ENCODE peak calls at places on chromosomes 11 and 22, in six cellular contexts. G, L, C, I, R and Z are unnamed samples.

GRCh38 chr11:90908074-90908473 is 685.2 kb upstream of the CHORDC1 start:
- DNase-seq in G (no peak), L (no peak), C (peak), R (no peak), I (no peak), Z (no peak)

GRCh38 chr11:31801298-31801702 is 9.8 kb downstream of the PAX6 start:
- DNase-seq in L (no peak), R (no peak), C (no peak), I (no peak), G (no peak), Z (no peak)

GRCh38 chr11:78145511-78146030 is 6.1 kb upstream of the ALG8 start:
- DNase-seq in L (no peak), G (no peak), R (no peak), C (no peak), I (no peak), Z (no peak)

GRCh38 chr22:44452531-44453420 is 45.3 kb downstream of the RTL6 start:
- DNase-seq in G (no peak), R (no peak), L (no peak), I (no peak), C (no peak), Z (no peak)

GRCh38 chr11:8760896-8761295 is 78.3 kb downstream of the RPL27A start:
- DNase-seq in G (no peak), I (no peak), C (peak), L (no peak), R (no peak), Z (no peak)

GRCh38 chr11:126607776-126608625 is 252.5 kb downstream of the ST3GAL4 start:
- DNase-seq in G (no peak), L (no peak), C (no peak), R (no peak), I (no peak), Z (no peak)

GRCh38 chr11:120558754-120559431 is 47.3 kb downstream of the GRIK4 start:
- DNase-seq in L (no peak), C (no peak), I (no peak), G (no peak), R (no peak), Z (no peak)

GRCh38 chr22:17199131-17199731 is 20.0 kb downstream of the ADA2 start:
- DNase-seq in G (peak), R (peak), I (no peak), C (peak), L (peak), Z (no peak)

GRCh38 chr11:19953909-19954308 is 206.4 kb downstream of the DBX1 start:
- DNase-seq in I (no peak), C (peak), L (no peak), G (no peak), R (peak), Z (no peak)

GRCh38 chr11:112666253-112666652 is 295.0 kb upstream of the NCAM1 start:
- DNase-seq in L (no peak), C (no peak), G (no peak), R (no peak), I (no peak), Z (no peak)

GRCh38 chr11:113179181-113179701 is 135.1 kb upstream of the TTC12 start:
- DNase-seq in R (no peak), C (no peak), G (no peak), I (no peak), L (no peak), Z (no peak)

GRCh38 chr11:70445605-70446004 is 47.3 kb downstream of the CTTN start:
- DNase-seq in G (no peak), R (no peak), L (no peak), C (no peak), I (no peak), Z (no peak)

GRCh38 chr22:20422271-20422958 is 15.2 kb downstream of the SCARF2 start:
- DNase-seq in G (peak), L (no peak), C (no peak), I (no peak), R (peak), Z (no peak)

GRCh38 chr22:38030311-38031133 is 26.7 kb upstream of the PICK1 start:
- DNase-seq in R (peak), I (no peak), C (no peak), L (peak), G (no peak), Z (no peak)

GRCh38 chr11:35165416-35166368 is 26.7 kb downstream of the CD44 start:
- DNase-seq in C (peak), G (no peak), I (no peak), R (peak), L (no peak), Z (peak)

GRCh38 chr11:65625628-65626342 is 10.2 kb downstream of the PCNX3 start:
- DNase-seq in R (peak), I (no peak), G (no peak), L (peak), C (peak), Z (peak)

GRCh38 chr11:59810911-59811259 is 307 bp upstream of the MRPL16 start:
- DNase-seq in L (no peak), G (no peak), C (no peak), R (no peak), I (no peak), Z (no peak)

GRCh38 chr11:29634248-29634647 is 382.6 kb downstream of the KCNA4 start:
- DNase-seq in I (no peak), L (no peak), R (no peak), G (no peak), C (peak), Z (no peak)
- TF ChIP-seq CTCF in I (no peak), L (no peak), R (peak), G (no peak), C (peak), Z (no peak)

GRCh38 chr11:117226388-117227385 is 5.2 kb downstream of the PCSK7 start:
- DNase-seq in L (peak), R (peak), I (peak), G (peak), C (peak), Z (peak)
- TF ChIP-seq CTCF in L (peak), R (peak), I (peak), G (peak), C (peak), Z (peak)

GRCh38 chr11:15333407-15333806 is 218.7 kb downstream of the INSC start:
- DNase-seq in R (no peak), G (no peak), C (no peak), L (no peak), I (no peak), Z (no peak)

GRCh38 chr11:15326535-15326934 is 211.8 kb downstream of the INSC start:
- DNase-seq in I (no peak), G (no peak), C (no peak), L (no peak), R (no peak), Z (no peak)

DNA sequence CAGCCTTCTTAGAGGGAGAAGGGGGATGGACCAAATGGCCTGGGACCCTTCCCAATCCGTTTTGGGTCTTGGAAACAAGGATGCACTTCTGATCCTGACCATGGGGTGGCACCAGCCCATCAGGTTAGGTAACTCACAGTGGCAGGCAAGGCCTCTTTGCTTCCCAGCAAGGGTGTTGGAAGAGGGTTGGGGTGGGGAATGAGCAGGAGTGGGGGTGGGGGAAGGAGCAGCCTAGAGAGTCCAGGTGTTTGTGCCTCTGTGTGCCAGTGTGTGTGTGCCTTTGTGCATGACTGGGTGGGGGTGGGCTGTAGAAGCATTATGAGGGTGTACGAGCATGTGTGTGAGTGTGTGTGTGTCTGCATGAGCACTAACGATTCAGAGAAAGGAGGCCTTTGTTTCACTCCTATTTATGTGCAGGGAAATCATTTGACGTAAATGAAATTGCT is 213.1 kb downstream of the INSC start:
- DNase-seq in R (peak), L (peak), G (no peak), I (no peak), C (peak), Z (peak)
- TF ChIP-seq CTCF in R (peak), L (peak), G (no peak), I (peak), C (peak), Z (peak)

DNA sequence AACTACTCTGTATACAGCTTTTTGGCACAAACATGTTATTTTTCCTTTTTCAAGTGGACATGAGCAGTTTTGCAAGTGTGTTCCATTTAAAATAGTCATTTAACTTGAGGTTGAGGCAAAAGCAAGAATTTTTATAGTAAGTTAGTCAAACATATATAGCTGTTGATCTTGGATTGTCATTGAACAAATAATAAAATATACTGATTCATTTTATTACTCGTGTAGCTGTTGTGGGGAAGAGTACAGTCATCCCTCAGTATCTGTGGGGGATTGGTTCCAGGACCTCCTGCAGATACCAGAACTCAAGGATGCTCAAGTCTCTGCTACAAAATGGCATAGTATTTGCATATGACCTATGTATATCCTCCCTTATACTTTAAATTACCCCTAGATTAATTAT is 45.3 kb downstream of the EXT2 start:
- DNase-seq in I (no peak), G (no peak), L (no peak), C (no peak), R (peak), Z (no peak)
- TF ChIP-seq CTCF in I (no peak), G (no peak), L (no peak), C (no peak), R (no peak), Z (no peak)

DNA sequence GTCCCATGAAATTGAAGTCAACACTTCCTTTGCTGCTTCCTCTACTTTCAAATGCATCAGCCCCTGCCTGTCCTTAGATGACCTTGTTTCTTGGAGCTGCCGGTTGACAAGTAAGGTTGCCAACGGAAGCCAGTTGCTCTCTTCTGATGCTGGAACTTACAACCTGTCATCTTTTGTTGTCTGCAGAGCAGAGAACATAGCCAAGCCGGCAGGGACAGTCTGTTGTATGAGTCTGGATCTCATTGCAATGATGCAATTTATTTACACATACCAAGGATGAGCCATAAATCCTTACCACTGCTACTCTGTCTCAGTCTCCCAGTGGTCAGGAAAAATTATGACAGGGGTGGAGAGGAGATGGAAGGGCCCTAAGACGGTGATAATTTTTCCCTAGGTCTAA is 151.4 kb downstream of the BLID start:
- DNase-seq in R (peak), G (peak), C (peak), I (no peak), L (no peak), Z (no peak)
- TF ChIP-seq CTCF in R (peak), G (no peak), C (peak), I (no peak), L (no peak), Z (no peak)

DNA sequence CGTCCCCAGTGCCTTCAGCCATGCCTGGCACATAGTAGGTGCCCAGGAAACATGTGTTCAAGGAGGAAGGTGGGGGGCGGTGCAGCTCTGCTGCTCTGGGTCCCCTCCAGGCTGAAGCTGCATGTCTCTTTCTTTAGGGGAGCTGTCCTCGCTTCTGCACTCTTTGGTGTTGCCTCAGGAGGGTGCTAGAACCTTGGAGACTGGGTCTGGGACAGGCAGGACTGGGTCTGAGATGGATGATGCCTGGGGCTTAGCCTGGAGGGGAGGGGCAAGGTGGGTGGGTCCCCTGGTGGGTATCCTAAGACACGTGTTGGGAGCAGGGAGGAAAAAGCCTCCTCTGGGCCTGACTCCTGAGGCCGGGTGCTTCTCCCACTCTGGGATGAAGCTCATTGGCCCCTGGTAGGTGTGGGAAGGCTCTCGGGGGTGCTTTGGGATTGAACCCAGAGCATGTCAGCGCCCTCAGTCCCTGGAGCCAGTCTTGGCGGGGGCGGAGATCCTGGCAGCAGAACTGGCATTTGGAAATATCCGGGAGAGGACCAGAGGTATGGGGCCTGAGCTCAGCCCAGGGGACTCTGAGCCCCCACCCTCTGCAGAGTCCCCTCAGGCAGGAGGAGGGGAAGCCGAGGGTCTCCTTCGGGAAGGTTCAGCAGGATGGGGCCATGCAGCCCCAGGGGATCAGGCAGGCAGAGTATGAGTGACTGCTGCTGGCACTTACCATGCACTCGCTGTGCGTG is 6.7 kb upstream of the GSTP1 start:
- DNase-seq in G (no peak), L (no peak), R (no peak), I (no peak), C (no peak), Z (no peak)
- TF ChIP-seq CTCF in G (no peak), L (no peak), R (no peak), I (no peak), C (no peak), Z (no peak)

GRCh38 chr22:49372111-49372529 is 455.6 kb downstream of the BRD1 start:
- DNase-seq in G (no peak), I (no peak), R (no peak), L (no peak), C (no peak), Z (no peak)

GRCh38 chr22:49372530-49373288 is 455.0 kb downstream of the BRD1 start:
- DNase-seq in G (no peak), R (no peak), C (peak), I (no peak), L (peak), Z (no peak)

GRCh38 chr22:49370841-49371301 is 456.8 kb downstream of the BRD1 start:
- DNase-seq in R (no peak), L (no peak), I (no peak), G (no peak), C (no peak), Z (no peak)

GRCh38 chr22:49369726-49370717 is 457.7 kb downstream of the BRD1 start:
- DNase-seq in R (no peak), L (no peak), G (no peak), C (no peak), I (no peak), Z (no peak)

DNA sequence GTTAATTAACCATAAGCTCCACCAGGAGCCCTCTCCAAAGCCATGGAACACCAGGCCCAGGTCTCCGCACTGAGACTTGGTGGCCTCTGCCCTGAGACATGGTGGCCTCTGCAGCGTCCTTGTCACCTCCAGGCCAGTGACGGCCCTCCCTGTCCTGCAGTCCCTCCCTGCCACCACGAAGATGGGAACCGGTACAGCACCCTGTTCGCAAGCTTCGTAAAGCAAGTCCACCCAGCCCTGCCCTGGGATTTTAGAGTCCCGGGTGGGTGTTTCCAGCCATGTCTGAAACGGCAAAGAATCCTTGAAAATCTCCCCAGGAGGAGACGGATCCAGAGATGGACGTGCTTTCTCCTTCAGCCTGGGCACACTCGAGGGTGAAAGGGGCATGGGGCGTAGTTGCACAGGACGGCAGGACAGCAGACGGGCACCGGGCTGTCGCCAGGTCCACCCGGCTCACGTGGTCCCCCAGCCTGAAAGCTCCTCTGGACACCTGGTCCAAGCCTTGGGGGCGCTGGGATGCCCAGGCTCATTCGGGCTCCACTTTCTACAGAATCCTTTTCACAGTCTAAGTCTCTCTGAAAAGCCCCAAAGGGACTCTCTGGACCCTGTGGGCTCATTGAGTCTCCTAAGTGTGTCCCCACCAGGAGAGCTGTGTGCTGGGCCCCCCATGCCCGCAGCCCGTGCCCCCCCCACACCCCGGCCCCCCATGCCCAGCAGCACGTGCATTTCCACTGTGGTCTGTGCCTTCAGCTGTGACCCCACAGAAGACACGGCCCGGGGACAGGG is 456.2 kb downstream of the BRD1 start:
- DNase-seq in C (no peak), G (no peak), I (no peak), R (no peak), L (no peak), Z (no peak)
- TF ChIP-seq CTCF in C (no peak), G (no peak), I (no peak), R (no peak), L (no peak), Z (no peak)